ENCODE peak calls at places on chromosomes 1 and 21, in six cellular contexts. W, R, J, N, O and T are unnamed samples.

GRCh38 chr1:19762175-19762779 is 37.4 kb downstream of the TMCO4 start:
- DNase-seq in W (no peak), R (no peak), J (peak; percentile 12), N (no peak), O (no peak), T (peak; percentile 2)

GRCh38 chr1:152646656-152647055 is 16.5 kb upstream of the LCE2D start:
- DNase-seq in W (no peak), R (no peak), J (no peak), N (no peak), O (no peak), T (no peak)

GRCh38 chr1:205680073-205680851 is at the start of gene SLC45A3:
- DNase-seq in W (peak; percentile 18), R (no peak), J (peak; percentile 38), N (peak; percentile 72), O (peak; percentile 44), T (no peak)

GRCh38 chr1:203271018-203271743 is 34.1 kb upstream of the BTG2 start:
- DNase-seq in W (peak; percentile 67), R (peak; percentile 92), J (peak; percentile 53), N (no peak), O (peak; percentile 73), T (no peak)

GRCh38 chr1:188249813-188250212 is 1421.1 kb downstream of the PLA2G4A start:
- DNase-seq in W (no peak), R (no peak), J (no peak), N (no peak), O (no peak), T (no peak)

GRCh38 chr1:74344396-74344795 is 109.2 kb downstream of the TNNI3K start:
- DNase-seq in W (no peak), R (no peak), J (no peak), N (no peak), O (no peak), T (no peak)

GRCh38 chr1:42973304-42973703 is 14.6 kb upstream of the SLC2A1 start:
- DNase-seq in W (no peak), R (no peak), J (no peak), N (no peak), O (peak; percentile 67), T (no peak)

GRCh38 chr1:174248041-174248440 is 88.7 kb downstream of the RABGAP1L start:
- DNase-seq in W (no peak), R (no peak), J (no peak), N (no peak), O (no peak), T (no peak)

GRCh38 chr21:34614443-34614692 is 545 bp downstream of the RCAN1 start:
- DNase-seq in W (no peak), R (no peak), J (no peak), N (no peak), O (peak; percentile 40), T (no peak)

GRCh38 chr1:43706598-43707190 is 642 bp upstream of the ST3GAL3 start:
- DNase-seq in W (no peak), R (no peak), J (no peak), N (peak; percentile 54), O (no peak), T (no peak)

GRCh38 chr1:212313616-212314015 is 28.4 kb downstream of the PPP2R5A start:
- DNase-seq in W (no peak), R (no peak), J (no peak), N (no peak), O (no peak), T (no peak)

GRCh38 chr1:101241485-101242225 is 4.8 kb downstream of the S1PR1 start:
- DNase-seq in W (no peak), R (no peak), J (no peak), N (no peak), O (no peak), T (no peak)

GRCh38 chr1:246043556-246043955 is 463.5 kb downstream of the SMYD3 start:
- DNase-seq in W (no peak), R (no peak), J (no peak), N (no peak), O (no peak), T (no peak)

GRCh38 chr1:966603-967295 is 467 bp downstream of the PLEKHN1 start:
- DNase-seq in W (peak; percentile 58), R (peak; percentile 77), J (peak; percentile 84), N (peak; percentile 76), O (peak; percentile 72), T (no peak)

GRCh38 chr1:218573871-218574270 is 228.7 kb downstream of the TGFB2 start:
- DNase-seq in W (no peak), R (no peak), J (no peak), N (no peak), O (no peak), T (no peak)

GRCh38 chr1:3942416-3943122 is 42.5 kb upstream of the C1orf174 start:
- DNase-seq in W (no peak), R (no peak), J (no peak), N (no peak), O (no peak), T (no peak)

GRCh38 chr1:67889940-67890567 is 56.8 kb upstream of the GNG12 start:
- DNase-seq in W (no peak), R (no peak), J (no peak), N (no peak), O (no peak), T (no peak)

GRCh38 chr1:66984491-66984890 is 59.7 kb downstream of the MIER1 start:
- DNase-seq in W (no peak), R (no peak), J (no peak), N (no peak), O (no peak), T (no peak)

GRCh38 chr21:32484706-32485380 is 72.3 kb downstream of the EVA1C start:
- DNase-seq in W (no peak), R (no peak), J (no peak), N (no peak), O (no peak), T (peak; percentile 29)

GRCh38 chr1:52119291-52119690 is 22.6 kb upstream of the ZFYVE9 start:
- DNase-seq in W (no peak), R (no peak), J (no peak), N (no peak), O (no peak), T (no peak)

GRCh38 chr1:200628223-200628868 is 7.8 kb upstream of the KIF14 start:
- DNase-seq in W (peak; percentile 11), R (no peak), J (no peak), N (no peak), O (no peak), T (no peak)

GRCh38 chr1:83717785-83718184 is 281.1 kb downstream of the TTLL7 start:
- DNase-seq in W (no peak), R (no peak), J (no peak), N (no peak), O (no peak), T (no peak)

GRCh38 chr1:214453109-214453722 is 98.2 kb downstream of the PTPN14 start:
- DNase-seq in W (no peak), R (no peak), J (no peak), N (no peak), O (no peak), T (no peak)

GRCh38 chr1:89912073-89912472 is 82.8 kb upstream of the ZNF326 start:
- DNase-seq in W (no peak), R (no peak), J (no peak), N (no peak), O (no peak), T (no peak)
- H3K27ac ChIP-seq in W (no peak overlapping the region), R (no peak overlapping the region), J (no peak overlapping the region), N (no peak overlapping the region), O (no peak overlapping the region), T (no peak overlapping the region)

DNA sequence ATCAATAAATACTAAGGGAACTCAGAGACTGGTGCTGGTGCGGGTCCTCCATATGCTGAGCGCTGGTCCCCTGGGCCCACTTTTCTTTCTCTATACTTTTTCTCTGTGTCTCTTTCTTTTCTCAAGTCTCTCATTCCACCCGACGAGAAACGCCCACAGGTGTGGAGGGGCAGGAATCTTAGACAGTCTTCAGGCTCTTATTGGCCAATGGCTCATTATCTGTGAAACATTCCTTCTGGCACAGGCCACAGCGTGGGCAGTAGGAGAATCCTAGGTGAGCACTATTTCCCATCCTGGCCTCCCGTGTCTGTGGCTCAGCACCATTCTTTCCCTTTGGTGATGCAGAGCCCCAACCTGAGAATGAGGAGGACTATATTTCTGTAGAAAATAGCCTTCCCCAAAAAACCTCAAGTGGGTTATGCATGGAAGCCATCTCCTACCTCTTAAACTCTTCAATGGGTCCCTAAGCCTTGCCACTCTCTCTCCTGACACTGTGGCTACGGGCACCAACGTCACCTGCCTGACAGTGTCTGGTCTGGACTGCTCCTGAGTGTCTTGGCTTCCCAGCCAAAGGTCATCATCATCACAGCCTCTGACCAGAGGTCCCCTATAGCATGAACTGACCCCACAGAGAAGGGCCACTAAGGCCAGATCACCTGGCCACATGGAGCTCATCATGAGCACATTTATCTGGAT is 6.2 kb upstream of the SLAMF1 start:
- DNase-seq in W (no peak), R (no peak), J (no peak), N (no peak), O (no peak), T (no peak)
- H3K27ac ChIP-seq in W (no peak overlapping the region), R (no peak overlapping the region), J (no peak overlapping the region), N (no peak overlapping the region), O (no peak overlapping the region), T (no peak overlapping the region)

GRCh38 chr21:45415943-45416611 is 11.1 kb downstream of the COL18A1 start:
- DNase-seq in W (no peak), R (no peak), J (no peak), N (no peak), O (peak; percentile 20), T (no peak)

GRCh38 chr21:45417951-45418300 is 13.0 kb downstream of the COL18A1 start:
- DNase-seq in W (no peak), R (no peak), J (no peak), N (no peak), O (peak; percentile 23), T (no peak)

GRCh38 chr21:45415188-45415942 is 10.4 kb downstream of the COL18A1 start:
- DNase-seq in W (no peak), R (no peak), J (no peak), N (no peak), O (peak; percentile 26), T (no peak)

GRCh38 chr21:45417256-45417950 is 12.4 kb downstream of the COL18A1 start:
- DNase-seq in W (no peak), R (no peak), J (no peak), N (no peak), O (peak; percentile 14), T (no peak)

GRCh38 chr21:45416619-45417018 is 11.7 kb downstream of the COL18A1 start:
- DNase-seq in W (no peak), R (no peak), J (no peak), N (no peak), O (no peak), T (no peak)
- H3K27ac ChIP-seq in W (no peak overlapping the region), R (peak overlapping the region; percentile 75), J (no peak overlapping the region), N (no peak overlapping the region), O (no peak overlapping the region), T (no peak overlapping the region)

DNA sequence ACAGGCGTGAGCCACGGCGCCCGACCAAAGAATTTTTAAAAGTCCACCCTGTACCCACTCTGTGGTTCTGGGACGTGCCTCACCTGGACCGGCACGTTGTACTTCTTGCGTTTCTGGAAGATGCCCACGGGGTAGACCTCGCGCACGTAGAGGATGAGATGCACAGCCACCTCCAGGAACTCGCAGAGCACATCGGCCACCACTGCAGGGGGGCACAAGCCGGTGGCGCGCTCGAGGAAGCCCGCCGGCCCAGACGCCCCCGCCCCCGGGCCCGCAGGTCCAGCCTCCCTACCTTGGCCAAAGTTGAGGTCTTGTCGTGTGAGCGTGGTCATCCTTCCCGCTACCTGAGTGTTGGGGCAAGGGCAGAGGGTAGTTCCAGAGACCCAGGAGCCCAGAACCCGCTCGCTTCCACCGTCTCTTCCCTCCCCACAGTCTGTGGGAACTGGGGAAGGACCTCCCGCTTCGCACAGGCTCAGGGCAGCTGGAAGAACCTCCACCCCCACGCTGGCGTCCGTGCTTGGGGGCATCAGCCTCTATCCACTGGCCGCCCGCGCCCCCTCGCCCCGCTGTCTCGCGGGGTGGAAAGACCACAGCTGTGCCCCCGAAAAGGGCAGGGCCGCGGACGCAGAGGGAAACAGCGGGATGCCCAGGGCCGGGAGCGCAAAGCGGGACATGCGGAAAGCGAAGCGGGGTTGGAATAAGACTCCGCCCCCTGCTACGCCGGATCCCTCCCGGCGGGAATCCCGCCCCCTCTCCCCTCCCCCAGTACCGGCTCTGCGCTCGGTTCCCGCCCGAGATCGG is 478 bp downstream of the MAD2L2 start:
- DNase-seq in W (no peak), R (no peak), J (no peak), N (no peak), O (no peak), T (no peak)
- H3K27ac ChIP-seq in W (peak overlapping the region; percentile 64), R (peak overlapping the region; percentile 84), J (peak overlapping the region; percentile 54), N (peak overlapping the region; percentile 77), O (peak overlapping the region; percentile 78), T (peak overlapping the region; percentile 82)